ENCODE peak calls at places on chromosomes 13 and 19, in nine cellular contexts. X is T-helper 1 cell, S is T-helper 2 cell, H is NCI-H1417 treated with DMSO at 0.1 percent for 48 hours, Y is dermis microvascular lymphatic vessel endothelial cell, K is neural progenitor cell, J is tibial nerve, E is neural crest cell, L is NCI-H748 treated with DMSO at 0.1 percent for 48 hours. I is an unnamed sample.

GRCh38 chr19:46656541-46656940 is 4.4 kb downstream of the DACT3 start:
- DNase-seq in H (no peak), K (no peak), X (no peak), J (no peak), L (no peak), Y (no peak), S (no peak), E (no peak), I (no peak)

GRCh38 chr19:33441277-33441699 is 67.8 kb downstream of the CEBPG start:
- DNase-seq in K (no peak), L (no peak), H (no peak), E (no peak), S (no peak), J (no peak), X (no peak), Y (no peak), I (no peak)

GRCh38 chr19:35757231-35757748 is 461 bp upstream of the HSPB6 start:
- DNase-seq in S (no peak), X (no peak), K (peak), E (no peak), Y (no peak), L (no peak), J (peak), H (no peak), I (peak)

GRCh38 chr19:4866595-4867424 is 657 bp downstream of the PLIN3 start:
- DNase-seq in H (no peak), L (no peak), K (peak), Y (peak), S (peak), E (peak), X (no peak), J (peak), I (no peak)

GRCh38 chr19:39372047-39372802 is 18.7 kb downstream of the PAF1 start:
- DNase-seq in S (no peak), Y (peak), K (no peak), E (no peak), H (no peak), J (peak), L (no peak), X (no peak), I (no peak)

GRCh38 chr13:100269837-100270236 is 180.9 kb downstream of the PCCA start:
- DNase-seq in X (no peak), L (no peak), Y (peak), S (no peak), H (no peak), E (no peak), K (no peak), J (peak), I (no peak)

GRCh38 chr13:47621931-47622330 is 379.1 kb downstream of the SUCLA2 start:
- DNase-seq in X (no peak), Y (no peak), L (no peak), K (no peak), S (no peak), H (no peak), E (no peak), J (no peak), I (no peak)

GRCh38 chr13:73934771-73935170 is 199.4 kb downstream of the KLF12 start:
- DNase-seq in L (no peak), E (no peak), X (no peak), K (no peak), S (no peak), Y (no peak), H (no peak), J (no peak), I (no peak)

GRCh38 chr19:47510516-47511127 is 4.2 kb downstream of the NAPA start:
- DNase-seq in K (no peak), J (no peak), X (no peak), Y (no peak), E (no peak), H (no peak), L (no peak), S (no peak), I (no peak)

GRCh38 chr19:14835011-14835410 is at the start of the genes OR7A5 and OR7C1:
- DNase-seq in Y (peak), X (no peak), S (no peak), K (no peak), J (no peak), E (no peak), H (no peak), L (no peak), I (no peak)

GRCh38 chr13:76886005-76886291 is 257 bp downstream of the KCTD12 start:
- DNase-seq in H (no peak), X (no peak), J (no peak), Y (no peak), S (no peak), K (no peak), L (no peak), E (no peak), I (no peak)

GRCh38 chr19:41545547-41545946 is 30.4 kb upstream of the CEACAM21 start:
- DNase-seq in L (no peak), X (no peak), K (no peak), E (no peak), J (no peak), S (no peak), H (no peak), Y (no peak), I (no peak)

GRCh38 chr19:18160792-18161690 is 8.1 kb downstream of the PIK3R2 start:
- DNase-seq in H (no peak), J (peak), E (peak), Y (peak), X (peak), K (peak), L (no peak), S (peak), I (peak)

GRCh38 chr19:34228347-34228746 is 26.0 kb upstream of the GARRE1 start:
- DNase-seq in H (no peak), L (no peak), X (no peak), S (no peak), K (no peak), Y (no peak), J (no peak), E (no peak), I (no peak)

GRCh38 chr13:31747966-31748365 is 8.6 kb downstream of the RXFP2 start:
- DNase-seq in Y (no peak), L (no peak), J (no peak), K (no peak), E (no peak), H (no peak), S (no peak), X (no peak), I (no peak)

GRCh38 chr19:6066661-6067646 is 43.3 kb downstream of the RFX2 start:
- DNase-seq in H (peak), Y (peak), J (peak), X (no peak), E (peak), K (peak), S (no peak), L (peak), I (peak)

GRCh38 chr19:36152061-36152885 is at the start of gene COX7A1:
- DNase-seq in S (no peak), H (no peak), K (no peak), J (peak), Y (peak), X (no peak), E (no peak), L (no peak), I (no peak)

I was measured in NCI-H774.